ENCODE peak calls at places on chromosomes 1 and 21, in five cellular contexts. One of them, this sample, is unnamed.

GRCh38 chr1:21307210-21307609 is 16.9 kb upstream of the ECE1 start:
- DNase-seq in endothelial cell of umbilical vein: no peak
- DNase-seq in CD8-positive, alpha-beta T cell: no peak
- DNase-seq in lower lobe of right lung: no peak
- DNase-seq in heart left ventricle: no peak
- DNase-seq in this sample: no peak

GRCh38 chr1:3164671-3165070 is 95.7 kb downstream of the PRDM16 start:
- DNase-seq in endothelial cell of umbilical vein: no peak
- DNase-seq in CD8-positive, alpha-beta T cell: no peak
- DNase-seq in lower lobe of right lung: no peak
- DNase-seq in heart left ventricle: no peak
- DNase-seq in this sample: no peak

GRCh38 chr1:107404756-107405155 is 263.9 kb downstream of the NTNG1 start:
- DNase-seq in endothelial cell of umbilical vein: no peak
- DNase-seq in CD8-positive, alpha-beta T cell: no peak
- DNase-seq in lower lobe of right lung: no peak
- DNase-seq in heart left ventricle: no peak
- DNase-seq in this sample: no peak

GRCh38 chr1:16019580-16020277 is 1.9 kb upstream of the HSPB7 start:
- DNase-seq in endothelial cell of umbilical vein: no peak
- DNase-seq in CD8-positive, alpha-beta T cell: no peak
- DNase-seq in lower lobe of right lung: no peak
- DNase-seq in heart left ventricle: peak; percentile 92
- DNase-seq in this sample: peak; percentile 52

GRCh38 chr1:97936976-97937375 is 16.1 kb upstream of the DPYD start:
- DNase-seq in endothelial cell of umbilical vein: no peak
- DNase-seq in CD8-positive, alpha-beta T cell: no peak
- DNase-seq in lower lobe of right lung: no peak
- DNase-seq in heart left ventricle: no peak
- DNase-seq in this sample: no peak

GRCh38 chr1:103129255-103129654 is 20.9 kb upstream of the COL11A1 start:
- DNase-seq in endothelial cell of umbilical vein: no peak
- DNase-seq in CD8-positive, alpha-beta T cell: no peak
- DNase-seq in lower lobe of right lung: no peak
- DNase-seq in heart left ventricle: no peak
- DNase-seq in this sample: no peak

GRCh38 chr21:16592399-16592798 is 862.6 kb downstream of the USP25 start:
- DNase-seq in endothelial cell of umbilical vein: no peak
- DNase-seq in CD8-positive, alpha-beta T cell: no peak
- DNase-seq in lower lobe of right lung: no peak
- DNase-seq in heart left ventricle: no peak
- DNase-seq in this sample: no peak

GRCh38 chr1:39409055-39409816 is 82.2 kb upstream of the BMP8A start:
- DNase-seq in endothelial cell of umbilical vein: peak; percentile 88
- DNase-seq in CD8-positive, alpha-beta T cell: no peak
- DNase-seq in lower lobe of right lung: peak; percentile 63
- DNase-seq in heart left ventricle: peak; percentile 69
- DNase-seq in this sample: peak; percentile 75

GRCh38 chr1:230754831-230755230 is 7.6 kb downstream of the CAPN9 start:
- DNase-seq in endothelial cell of umbilical vein: no peak
- DNase-seq in CD8-positive, alpha-beta T cell: no peak
- DNase-seq in lower lobe of right lung: no peak
- DNase-seq in heart left ventricle: peak; percentile 55
- DNase-seq in this sample: peak; percentile 63

GRCh38 chr1:34262023-34262422 is 85.3 kb downstream of the C1orf94 start:
- DNase-seq in endothelial cell of umbilical vein: no peak
- DNase-seq in CD8-positive, alpha-beta T cell: no peak
- DNase-seq in lower lobe of right lung: no peak
- DNase-seq in heart left ventricle: no peak
- DNase-seq in this sample: no peak

GRCh38 chr1:184390889-184391288 is 4.1 kb downstream of the C1orf21 start:
- DNase-seq in endothelial cell of umbilical vein: no peak
- DNase-seq in CD8-positive, alpha-beta T cell: no peak
- DNase-seq in lower lobe of right lung: no peak
- DNase-seq in heart left ventricle: no peak
- DNase-seq in this sample: no peak

GRCh38 chr1:184388671-184389292 is 2.0 kb downstream of the C1orf21 start:
- DNase-seq in endothelial cell of umbilical vein: no peak
- DNase-seq in CD8-positive, alpha-beta T cell: no peak
- DNase-seq in lower lobe of right lung: no peak
- DNase-seq in heart left ventricle: no peak
- DNase-seq in this sample: peak; percentile 8

GRCh38 chr1:184387069-184387870 is 441 bp downstream of the C1orf21 start:
- DNase-seq in endothelial cell of umbilical vein: peak; percentile 6
- DNase-seq in CD8-positive, alpha-beta T cell: peak; percentile 33
- DNase-seq in lower lobe of right lung: peak; percentile 69
- DNase-seq in heart left ventricle: peak; percentile 63
- DNase-seq in this sample: peak; percentile 51

GRCh38 chr1:184387871-184388670 is 1.2 kb downstream of the C1orf21 start:
- DNase-seq in endothelial cell of umbilical vein: peak; percentile 56
- DNase-seq in CD8-positive, alpha-beta T cell: no peak
- DNase-seq in lower lobe of right lung: peak; percentile 51
- DNase-seq in heart left ventricle: peak; percentile 38
- DNase-seq in this sample: peak; percentile 56

DNA sequence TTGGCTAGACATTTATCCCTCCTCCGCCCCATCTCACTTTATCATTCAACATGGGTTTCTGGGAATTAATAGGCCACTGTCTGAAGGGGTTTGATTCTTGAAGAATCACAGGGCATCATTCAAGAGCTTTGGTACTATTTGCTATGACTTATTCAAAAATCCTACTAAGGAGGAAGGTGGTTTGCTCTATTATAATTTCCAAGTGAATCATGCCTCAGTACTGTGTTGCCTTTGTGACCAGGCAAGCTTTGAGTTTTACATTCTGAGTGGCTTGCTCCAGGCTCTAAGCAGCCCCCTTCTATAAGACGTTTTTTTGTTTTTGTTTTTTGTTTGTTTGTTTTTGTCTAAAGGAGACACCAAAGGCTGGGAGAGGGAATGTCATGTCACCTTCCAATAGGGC is 2.6 kb downstream of the C1orf21 start:
- DNase-seq in endothelial cell of umbilical vein: no peak
- DNase-seq in CD8-positive, alpha-beta T cell: no peak
- DNase-seq in lower lobe of right lung: no peak
- DNase-seq in heart left ventricle: no peak
- DNase-seq in this sample: no peak
- H3K4me3 ChIP-seq in endothelial cell of umbilical vein: no peak overlapping the region
- H3K4me3 ChIP-seq in CD8-positive, alpha-beta T cell: no peak overlapping the region
- H3K4me3 ChIP-seq in lower lobe of right lung: peak overlapping the region; percentile 77
- H3K4me3 ChIP-seq in heart left ventricle: peak overlapping the region; percentile 94
- H3K4me3 ChIP-seq in this sample: no peak overlapping the region

GRCh38 chr21:28473530-28474225 is 519.0 kb downstream of the LTN1 start:
- DNase-seq in endothelial cell of umbilical vein: no peak
- DNase-seq in CD8-positive, alpha-beta T cell: no peak
- DNase-seq in lower lobe of right lung: no peak
- DNase-seq in heart left ventricle: no peak
- DNase-seq in this sample: peak; percentile 6
- H3K27ac ChIP-seq in endothelial cell of umbilical vein: no peak overlapping the region
- H3K27ac ChIP-seq in CD8-positive, alpha-beta T cell: no peak overlapping the region
- H3K27ac ChIP-seq in lower lobe of right lung: no peak overlapping the region
- H3K27ac ChIP-seq in heart left ventricle: no peak overlapping the region
- H3K27ac ChIP-seq in this sample: no peak overlapping the region

GRCh38 chr1:109814993-109815786 is 51.5 kb upstream of the EPS8L3 start:
- DNase-seq in endothelial cell of umbilical vein: no peak
- DNase-seq in CD8-positive, alpha-beta T cell: no peak
- DNase-seq in lower lobe of right lung: no peak
- DNase-seq in heart left ventricle: no peak
- DNase-seq in this sample: no peak

GRCh38 chr1:109817881-109818280 is 54.2 kb upstream of the EPS8L3 start:
- DNase-seq in endothelial cell of umbilical vein: no peak
- DNase-seq in CD8-positive, alpha-beta T cell: no peak
- DNase-seq in lower lobe of right lung: no peak
- DNase-seq in heart left ventricle: no peak
- DNase-seq in this sample: no peak

GRCh38 chr1:109816975-109817535 is 53.3 kb upstream of the EPS8L3 start:
- DNase-seq in endothelial cell of umbilical vein: no peak
- DNase-seq in CD8-positive, alpha-beta T cell: no peak
- DNase-seq in lower lobe of right lung: no peak
- DNase-seq in heart left ventricle: no peak
- DNase-seq in this sample: no peak

GRCh38 chr1:109814223-109814622 is 50.5 kb upstream of the EPS8L3 start:
- DNase-seq in endothelial cell of umbilical vein: no peak
- DNase-seq in CD8-positive, alpha-beta T cell: no peak
- DNase-seq in lower lobe of right lung: no peak
- DNase-seq in heart left ventricle: no peak
- DNase-seq in this sample: no peak

GRCh38 chr1:109815809-109816791 is 52.4 kb upstream of the EPS8L3 start:
- DNase-seq in endothelial cell of umbilical vein: no peak
- DNase-seq in CD8-positive, alpha-beta T cell: no peak
- DNase-seq in lower lobe of right lung: no peak
- DNase-seq in heart left ventricle: no peak
- DNase-seq in this sample: peak; percentile 32
- H3K4me3 ChIP-seq in endothelial cell of umbilical vein: no peak overlapping the region
- H3K4me3 ChIP-seq in CD8-positive, alpha-beta T cell: no peak overlapping the region
- H3K4me3 ChIP-seq in lower lobe of right lung: no peak overlapping the region
- H3K4me3 ChIP-seq in heart left ventricle: no peak overlapping the region
- H3K4me3 ChIP-seq in this sample: no peak overlapping the region

DNA sequence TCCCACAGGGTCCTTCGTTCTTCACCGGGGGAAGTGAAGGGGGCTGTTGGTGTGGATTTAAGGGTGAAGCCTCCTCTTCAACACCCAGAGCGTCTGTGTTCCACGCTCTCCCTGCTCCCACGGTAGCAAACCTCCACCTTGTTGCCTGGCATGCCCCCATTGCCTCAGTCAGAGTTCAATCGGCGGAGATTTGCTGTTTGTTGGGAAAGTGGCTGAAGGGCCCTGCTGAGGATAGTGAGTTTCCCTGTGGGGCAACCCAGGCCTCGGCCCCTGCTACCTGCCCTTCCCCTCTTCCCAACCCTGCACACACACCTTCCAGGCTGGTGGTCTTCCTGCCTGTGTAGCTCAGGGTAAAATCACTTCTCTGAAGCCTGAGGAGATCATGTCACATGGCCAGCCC is 60.5 kb downstream of the TOR1AIP2 start:
- DNase-seq in endothelial cell of umbilical vein: no peak
- DNase-seq in CD8-positive, alpha-beta T cell: no peak
- DNase-seq in lower lobe of right lung: no peak
- DNase-seq in heart left ventricle: no peak
- DNase-seq in this sample: no peak
- H3K27ac ChIP-seq in endothelial cell of umbilical vein: no peak overlapping the region
- H3K27ac ChIP-seq in CD8-positive, alpha-beta T cell: no peak overlapping the region
- H3K27ac ChIP-seq in lower lobe of right lung: no peak overlapping the region
- H3K27ac ChIP-seq in heart left ventricle: no peak overlapping the region
- H3K27ac ChIP-seq in this sample: no peak overlapping the region

DNA sequence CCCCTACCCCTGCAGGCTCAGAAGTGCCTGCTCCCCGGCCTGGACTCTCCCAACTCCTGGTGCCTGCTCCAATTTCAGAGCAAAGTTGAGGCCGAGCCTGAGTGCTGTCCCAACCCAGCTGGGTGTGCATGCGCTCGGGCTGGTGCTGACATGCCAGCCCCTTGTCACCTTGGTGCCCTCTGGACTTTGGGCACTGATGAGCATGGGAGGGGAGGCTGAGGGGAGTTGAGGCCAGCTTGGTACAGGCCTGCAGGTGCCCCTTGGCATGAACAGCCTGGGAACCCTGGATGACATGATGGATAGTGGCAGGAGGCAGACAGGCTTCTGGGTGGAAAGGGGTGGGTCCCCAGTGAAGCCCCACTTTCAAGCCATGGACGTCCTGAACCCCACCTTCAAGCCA is 366.1 kb upstream of the NEGR1 start:
- DNase-seq in endothelial cell of umbilical vein: no peak
- DNase-seq in CD8-positive, alpha-beta T cell: no peak
- DNase-seq in lower lobe of right lung: peak; percentile 31
- DNase-seq in heart left ventricle: no peak
- DNase-seq in this sample: no peak
- H3K4me3 ChIP-seq in endothelial cell of umbilical vein: no peak overlapping the region
- H3K4me3 ChIP-seq in CD8-positive, alpha-beta T cell: no peak overlapping the region
- H3K4me3 ChIP-seq in lower lobe of right lung: no peak overlapping the region
- H3K4me3 ChIP-seq in heart left ventricle: no peak overlapping the region
- H3K4me3 ChIP-seq in this sample: no peak overlapping the region

DNA sequence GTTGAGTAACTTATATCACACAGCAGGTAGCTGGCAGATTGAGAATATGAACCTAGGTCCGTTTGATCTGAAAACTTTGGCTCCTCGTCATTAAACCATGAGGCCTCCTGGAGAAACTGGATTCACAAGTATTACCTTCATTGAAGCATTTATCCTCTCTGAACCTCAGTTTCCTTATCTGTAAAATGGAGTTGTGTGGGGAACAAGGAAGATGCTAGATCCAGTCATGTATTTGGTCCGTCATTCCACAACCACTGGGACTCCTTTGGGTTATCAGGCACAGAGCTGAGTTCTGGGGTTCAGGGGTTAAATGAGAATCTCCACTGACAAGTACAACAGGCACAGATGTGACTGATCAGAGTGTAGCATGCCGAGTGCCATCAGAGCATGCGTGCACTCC is 130.8 kb downstream of the PLPP3 start:
- DNase-seq in endothelial cell of umbilical vein: no peak
- DNase-seq in CD8-positive, alpha-beta T cell: no peak
- DNase-seq in lower lobe of right lung: no peak
- DNase-seq in heart left ventricle: no peak
- DNase-seq in this sample: no peak
- H3K27ac ChIP-seq in endothelial cell of umbilical vein: no peak overlapping the region
- H3K27ac ChIP-seq in CD8-positive, alpha-beta T cell: no peak overlapping the region
- H3K27ac ChIP-seq in lower lobe of right lung: no peak overlapping the region
- H3K27ac ChIP-seq in heart left ventricle: no peak overlapping the region
- H3K27ac ChIP-seq in this sample: no peak overlapping the region

GRCh38 chr1:226995064-226995965 is 55.2 kb downstream of the COQ8A start:
- DNase-seq in endothelial cell of umbilical vein: no peak
- DNase-seq in CD8-positive, alpha-beta T cell: no peak
- DNase-seq in lower lobe of right lung: no peak
- DNase-seq in heart left ventricle: no peak
- DNase-seq in this sample: no peak

GRCh38 chr1:226995966-226996332 is 55.9 kb downstream of the COQ8A start:
- DNase-seq in endothelial cell of umbilical vein: no peak
- DNase-seq in CD8-positive, alpha-beta T cell: no peak
- DNase-seq in lower lobe of right lung: no peak
- DNase-seq in heart left ventricle: no peak
- DNase-seq in this sample: peak; percentile 41

GRCh38 chr1:226991920-226992319 is 51.8 kb downstream of the COQ8A start:
- DNase-seq in endothelial cell of umbilical vein: no peak
- DNase-seq in CD8-positive, alpha-beta T cell: no peak
- DNase-seq in lower lobe of right lung: no peak
- DNase-seq in heart left ventricle: no peak
- DNase-seq in this sample: no peak

GRCh38 chr1:226993676-226994356 is 53.7 kb downstream of the COQ8A start:
- DNase-seq in endothelial cell of umbilical vein: no peak
- DNase-seq in CD8-positive, alpha-beta T cell: no peak
- DNase-seq in lower lobe of right lung: no peak
- DNase-seq in heart left ventricle: no peak
- DNase-seq in this sample: peak; percentile 79

DNA sequence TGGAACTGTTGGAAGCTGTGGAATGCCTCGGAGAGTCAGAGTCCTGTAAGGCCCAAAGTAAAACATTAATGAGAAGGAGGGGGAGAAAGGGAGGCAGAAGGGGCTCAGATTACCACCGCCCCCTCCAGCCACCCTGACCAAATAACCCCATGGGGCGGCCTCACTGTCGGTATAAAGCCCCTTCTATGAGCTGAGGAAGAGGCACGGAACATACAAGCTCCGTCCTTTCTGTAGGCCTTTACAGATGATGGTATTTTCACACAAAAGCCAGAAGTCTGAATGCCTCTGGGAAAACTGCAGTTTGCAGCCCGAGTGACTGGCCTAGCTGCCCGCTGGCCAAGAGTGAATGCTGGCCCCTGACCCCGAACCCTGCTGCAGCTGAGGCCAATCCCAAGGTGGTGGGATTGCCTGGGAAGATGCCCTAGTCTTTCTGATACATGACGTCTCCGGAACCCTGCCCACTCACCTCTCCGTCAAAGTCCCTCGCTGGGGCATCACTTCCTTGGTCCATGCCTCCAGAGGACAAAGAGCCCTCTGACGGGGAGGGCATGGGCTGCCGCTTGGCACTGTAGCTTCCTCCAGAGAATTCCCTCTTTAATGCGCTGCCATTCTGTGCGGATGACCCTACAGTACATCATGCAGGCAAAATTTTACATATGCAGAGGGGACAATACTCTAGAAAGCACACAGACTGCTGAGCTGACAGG is 54.4 kb downstream of the COQ8A start:
- DNase-seq in endothelial cell of umbilical vein: no peak
- DNase-seq in CD8-positive, alpha-beta T cell: no peak
- DNase-seq in lower lobe of right lung: no peak
- DNase-seq in heart left ventricle: no peak
- DNase-seq in this sample: no peak
- H3K4me3 ChIP-seq in endothelial cell of umbilical vein: no peak overlapping the region
- H3K4me3 ChIP-seq in CD8-positive, alpha-beta T cell: no peak overlapping the region
- H3K4me3 ChIP-seq in lower lobe of right lung: no peak overlapping the region
- H3K4me3 ChIP-seq in heart left ventricle: no peak overlapping the region
- H3K4me3 ChIP-seq in this sample: no peak overlapping the region

This sample was measured in cardiac muscle cell.